ENCODE peak calls at places on chromosomes 13 and 19, in nine cellular contexts. E is activated T-helper 1 cell treated with anti-CD3 and anti-CD28 coated beads, Interleukin-2, amount 50 U/mL, for 16 hours; B is NCI-H1092; N is activated CD8-positive, alpha-beta memory T cell treated with anti-CD3 and anti-CD28 coated beads for 48 hours; M is HT-29; Z is CD4-positive, CD25-positive, alpha-beta regulatory T cell; Y is RKO; V is naive thymus-derived CD4-positive, alpha-beta T cell; W is NCI-H1417. A is an unnamed sample.

GRCh38 chr19:30691767-30692516 is 319.8 kb downstream of the ZNF536 start:
- DNase-seq in E (no peak), B (no peak), N (no peak), M (no peak), Z (no peak), Y (no peak), V (no peak), W (no peak), A (no peak)

GRCh38 chr13:37306778-37307544 is 201.5 kb upstream of the CSNK1A1L start:
- DNase-seq in E (no peak), B (no peak), N (no peak), M (no peak), Z (no peak), Y (peak; percentile 85), V (no peak), W (no peak), A (peak; percentile 12)

GRCh38 chr13:51715613-51716012 is 88.3 kb downstream of the DHRS12 start:
- DNase-seq in E (no peak), B (no peak), N (no peak), M (no peak), Z (no peak), Y (no peak), V (no peak), W (peak; percentile 13), A (no peak)

GRCh38 chr19:51026554-51026831 is at the start of gene KLK11:
- DNase-seq in E (no peak), B (no peak), N (no peak), M (peak; percentile 92), Z (no peak), Y (no peak), V (no peak), W (peak; percentile 71), A (peak; percentile 80)

GRCh38 chr19:55419089-55419488 is 11.5 kb upstream of the UBE2S start:
- DNase-seq in E (no peak), B (no peak), N (no peak), M (no peak), Z (no peak), Y (no peak), V (no peak), W (no peak), A (no peak)

GRCh38 chr19:48480476-48481190 is 11.5 kb downstream of the CYTH2 start:
- DNase-seq in E (peak; percentile 38), B (no peak), N (no peak), M (no peak), Z (peak; percentile 52), Y (no peak), V (peak; percentile 67), W (no peak), A (no peak)

GRCh38 chr13:106143392-106143791 is 392.1 kb downstream of the EFNB2 start:
- DNase-seq in E (no peak), B (no peak), N (no peak), M (no peak), Z (no peak), Y (no peak), V (no peak), W (no peak), A (no peak)

GRCh38 chr19:44575116-44575700 is 38.2 kb upstream of the IGSF23 start:
- DNase-seq in E (no peak), B (no peak), N (no peak), M (no peak), Z (no peak), Y (no peak), V (no peak), W (no peak), A (no peak)

GRCh38 chr19:50607874-50608785 is 31.6 kb downstream of the SYT3 start:
- DNase-seq in E (no peak), B (no peak), N (peak; percentile 68), M (no peak), Z (peak; percentile 60), Y (no peak), V (peak; percentile 32), W (no peak), A (no peak)

GRCh38 chr19:11617207-11618062 is 20.2 kb downstream of the ZNF627 start:
- DNase-seq in E (no peak), B (no peak), N (no peak), M (no peak), Z (no peak), Y (no peak), V (no peak), W (no peak), A (no peak)

GRCh38 chr13:100789481-100789880 is 114.9 kb upstream of the TMTC4 start:
- DNase-seq in E (no peak), B (peak; percentile 91), N (no peak), M (no peak), Z (no peak), Y (no peak), V (no peak), W (peak; percentile 82), A (no peak)

GRCh38 chr19:31329819-31330218 is 19.4 kb downstream of the TSHZ3 start:
- DNase-seq in E (no peak), B (no peak), N (no peak), M (no peak), Z (no peak), Y (no peak), V (no peak), W (no peak), A (no peak)

GRCh38 chr19:50928841-50929240 is 17.6 kb upstream of the KLK4 start:
- DNase-seq in E (no peak), B (no peak), N (no peak), M (peak; percentile 47), Z (no peak), Y (no peak), V (no peak), W (no peak), A (no peak)

GRCh38 chr19:3075605-3076431 is 13.5 kb upstream of the TLE5 start:
- DNase-seq in E (peak; percentile 73), B (peak; percentile 58), N (peak; percentile 53), M (peak; percentile 39), Z (peak; percentile 73), Y (no peak), V (peak; percentile 85), W (peak; percentile 91), A (peak; percentile 68)

GRCh38 chr19:30752201-30752600 is 380.0 kb downstream of the ZNF536 start:
- DNase-seq in E (no peak), B (no peak), N (no peak), M (no peak), Z (no peak), Y (no peak), V (no peak), W (no peak), A (no peak)

GRCh38 chr13:23755040-23755439 is 134.2 kb downstream of the MIPEP start:
- DNase-seq in E (no peak), B (no peak), N (no peak), M (no peak), Z (no peak), Y (no peak), V (no peak), W (peak; percentile 8), A (no peak)

GRCh38 chr19:55283548-55284393 is at the start of gene BRSK1:
- DNase-seq in E (no peak), B (peak; percentile 51), N (no peak), M (no peak), Z (peak; percentile 26), Y (peak; percentile 77), V (no peak), W (peak; percentile 82), A (no peak)

GRCh38 chr19:13018037-13018914 is 23.0 kb downstream of the NFIX start:
- DNase-seq in E (no peak), B (peak; percentile 59), N (no peak), M (no peak), Z (no peak), Y (no peak), V (no peak), W (no peak), A (no peak)

GRCh38 chr19:12042893-12043292 is 7.4 kb upstream of the ZNF433 start:
- DNase-seq in E (no peak), B (no peak), N (no peak), M (no peak), Z (no peak), Y (no peak), V (no peak), W (no peak), A (no peak)

GRCh38 chr19:40231544-40232424 is 5.3 kb upstream of the CCNP start:
- DNase-seq in E (no peak), B (no peak), N (no peak), M (no peak), Z (no peak), Y (no peak), V (no peak), W (no peak), A (peak; percentile 40)

GRCh38 chr13:29539866-29540265 is 55.6 kb downstream of the SLC7A1 start:
- DNase-seq in E (no peak), B (no peak), N (no peak), M (no peak), Z (no peak), Y (no peak), V (no peak), W (no peak), A (no peak)

GRCh38 chr19:2391118-2391725 is 31.2 kb downstream of the TMPRSS9 start:
- DNase-seq in E (no peak), B (peak; percentile 34), N (no peak), M (peak; percentile 61), Z (peak; percentile 57), Y (peak; percentile 82), V (peak; percentile 46), W (peak; percentile 86), A (peak; percentile 30)

GRCh38 chr13:95298169-95298940 is 2.9 kb downstream of the ABCC4 start:
- DNase-seq in E (no peak), B (no peak), N (no peak), M (no peak), Z (no peak), Y (no peak), V (no peak), W (no peak), A (no peak)

GRCh38 chr19:277131-277530 is 14.1 kb downstream of the PLPP2 start:
- DNase-seq in E (no peak), B (no peak), N (no peak), M (no peak), Z (no peak), Y (no peak), V (no peak), W (peak; percentile 80), A (no peak)

GRCh38 chr19:46221981-46222610 is 7.4 kb upstream of the IGFL1 start:
- DNase-seq in E (no peak), B (no peak), N (no peak), M (peak; percentile 65), Z (no peak), Y (peak; percentile 60), V (no peak), W (no peak), A (peak; percentile 83)

GRCh38 chr19:7870571-7871279 is 3.5 kb downstream of the PRR36 start:
- DNase-seq in E (no peak), B (no peak), N (no peak), M (peak; percentile 78), Z (peak; percentile 42), Y (peak; percentile 90), V (no peak), W (peak; percentile 58), A (peak; percentile 65)

GRCh38 chr19:22622020-22622419 is 12.1 kb upstream of the ZNF492 start:
- DNase-seq in E (no peak), B (no peak), N (no peak), M (no peak), Z (no peak), Y (no peak), V (no peak), W (no peak), A (no peak)

GRCh38 chr19:51473009-51473707 is 5.2 kb upstream of the CEACAM18 start:
- DNase-seq in E (peak; percentile 70), B (peak; percentile 31), N (peak; percentile 54), M (peak; percentile 98), Z (peak; percentile 60), Y (peak; percentile 67), V (peak; percentile 79), W (peak; percentile 71), A (peak; percentile 92)

GRCh38 chr13:95497307-95497943 is 55.1 kb upstream of the CLDN10 start:
- DNase-seq in E (no peak), B (peak; percentile 61), N (no peak), M (no peak), Z (no peak), Y (no peak), V (no peak), W (no peak), A (no peak)

GRCh38 chr13:105545811-105546210 is 989.7 kb downstream of the EFNB2 start:
- DNase-seq in E (no peak), B (no peak), N (no peak), M (no peak), Z (no peak), Y (no peak), V (no peak), W (no peak), A (no peak)